ENCODE peak calls at places on chromosomes 4 and X, in four cellular contexts. U is K562, H is GM12878, R is HepG2. F is an unnamed sample.

GRCh38 chrX:110004210-110004609 is 1.3 kb downstream of the TMEM164 start:
- DNase-seq in U (no peak), H (no peak), R (peak; percentile 9), F (no peak)

GRCh38 chr4:73415807-73416238 is 11.7 kb downstream of the ALB start:
- DNase-seq in U (no peak), H (no peak), R (peak; percentile 88), F (no peak)

GRCh38 chrX:9476810-9477575 is 12.1 kb downstream of the TBL1X start:
- DNase-seq in U (no peak), H (no peak), R (peak; percentile 64), F (no peak)

GRCh38 chrX:38192007-38192625 is 28.6 kb downstream of the SRPX start:
- DNase-seq in U (peak; percentile 10), H (no peak), R (no peak), F (peak; percentile 35)

GRCh38 chr4:26424838-26425237 is 65.4 kb downstream of the CCKAR start:
- DNase-seq in U (no peak), H (no peak), R (no peak), F (no peak)

GRCh38 chr4:76546282-76547166 is 111.5 kb downstream of the SHROOM3 start:
- DNase-seq in U (no peak), H (no peak), R (no peak), F (no peak)

GRCh38 chr4:152352645-152353116 is 183.2 kb downstream of the FBXW7 start:
- DNase-seq in U (no peak), H (peak; percentile 59), R (peak; percentile 46), F (peak; percentile 76)

GRCh38 chrX:73214366-73215094 is at the start of gene NAP1L2:
- DNase-seq in U (no peak), H (no peak), R (no peak), F (peak; percentile 42)

GRCh38 chrX:155997436-155997835 is at the start of gene IL9R:
- DNase-seq in U (peak; percentile 16), H (peak; percentile 15), R (no peak), F (no peak)

GRCh38 chr4:183096276-183096965 is 2.6 kb upstream of the WWC2 start:
- DNase-seq in U (no peak), H (no peak), R (no peak), F (no peak)

GRCh38 chr4:150280081-150280950 is 202.1 kb downstream of the DCLK2 start:
- DNase-seq in U (no peak), H (no peak), R (no peak), F (no peak)

GRCh38 chr4:83358410-83358809 is 23.8 kb upstream of the HPSE start:
- DNase-seq in U (no peak), H (no peak), R (peak; percentile 34), F (no peak)

GRCh38 chr4:70531981-70532380 is 13.6 kb downstream of the AMTN start:
- DNase-seq in U (peak; percentile 10), H (no peak), R (peak; percentile 3), F (peak; percentile 16)

GRCh38 chr4:162352580-162353107 is 188.8 kb upstream of the FSTL5 start:
- DNase-seq in U (no peak), H (no peak), R (no peak), F (no peak)

GRCh38 chrX:15319075-15319474 is 3.6 kb upstream of the ASB11 start:
- DNase-seq in U (no peak), H (no peak), R (no peak), F (no peak)

GRCh38 chrX:67619253-67619652 is 75.4 kb downstream of the AR start:
- DNase-seq in U (no peak), H (no peak), R (no peak), F (no peak)

GRCh38 chr4:110733901-110734300 is 111.0 kb upstream of the PITX2 start:
- DNase-seq in U (no peak), H (no peak), R (no peak), F (no peak)

GRCh38 chrX:20521245-20521644 is 254.5 kb upstream of the RPS6KA3 start:
- DNase-seq in U (no peak), H (no peak), R (no peak), F (no peak)

GRCh38 chrX:10286195-10286594 is 129.4 kb downstream of the CLCN4 start:
- DNase-seq in U (no peak), H (no peak), R (no peak), F (no peak)

GRCh38 chr4:84470204-84470785 is 28.8 kb downstream of the NKX6-1 start:
- DNase-seq in U (no peak), H (no peak), R (peak; percentile 17), F (peak; percentile 14)

GRCh38 chr4:151407466-151408379 is 1.3 kb upstream of the FHIP1A start:
- DNase-seq in U (no peak), H (peak; percentile 40), R (no peak), F (no peak)

GRCh38 chrX:47915886-47916493 is 79.3 kb downstream of the ZNF81 start:
- DNase-seq in U (no peak), H (no peak), R (no peak), F (no peak)

GRCh38 chr4:71867598-71867997 is 83.7 kb upstream of the GC start:
- DNase-seq in U (no peak), H (no peak), R (no peak), F (no peak)

GRCh38 chr4:169210516-169211108 is 60.1 kb downstream of the SH3RF1 start:
- DNase-seq in U (no peak), H (peak; percentile 78), R (no peak), F (no peak)
- TF ChIP-seq TARDBP in U (no peak), H (no peak), R (no peak), F (no peak)

DNA sequence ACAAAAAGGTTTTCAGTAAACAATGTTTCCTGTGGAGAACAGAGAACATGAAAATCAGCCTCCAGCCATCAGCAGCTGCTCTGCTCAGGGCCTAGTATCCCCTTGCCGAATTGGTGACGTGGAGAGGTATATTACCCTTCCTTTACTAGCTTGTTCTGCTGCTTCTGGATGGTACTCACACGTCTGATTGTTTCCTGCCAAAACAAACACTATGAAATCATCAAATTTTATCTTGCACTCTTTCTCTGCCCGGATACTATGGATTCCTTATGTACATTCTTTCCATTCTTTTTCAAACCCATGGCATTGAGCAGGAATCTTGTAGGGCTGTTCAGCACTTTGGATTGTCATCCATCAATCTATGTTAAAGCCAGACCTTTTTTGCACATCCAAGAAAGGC is 18.8 kb upstream of the METAP1 start:
- DNase-seq in U (no peak), H (no peak), R (no peak), F (no peak)
- TF ChIP-seq SP1 in U (no peak), H (no peak), R (no peak), F (no peak)

GRCh38 chr4:42282081-42282901 is 115.0 kb upstream of the SHISA3 start:
- DNase-seq in U (peak; percentile 62), H (peak; percentile 33), R (peak; percentile 65), F (peak; percentile 73)
- TF ChIP-seq TARDBP in U (no peak), H (no peak), R (no peak), F (no peak)

DNA sequence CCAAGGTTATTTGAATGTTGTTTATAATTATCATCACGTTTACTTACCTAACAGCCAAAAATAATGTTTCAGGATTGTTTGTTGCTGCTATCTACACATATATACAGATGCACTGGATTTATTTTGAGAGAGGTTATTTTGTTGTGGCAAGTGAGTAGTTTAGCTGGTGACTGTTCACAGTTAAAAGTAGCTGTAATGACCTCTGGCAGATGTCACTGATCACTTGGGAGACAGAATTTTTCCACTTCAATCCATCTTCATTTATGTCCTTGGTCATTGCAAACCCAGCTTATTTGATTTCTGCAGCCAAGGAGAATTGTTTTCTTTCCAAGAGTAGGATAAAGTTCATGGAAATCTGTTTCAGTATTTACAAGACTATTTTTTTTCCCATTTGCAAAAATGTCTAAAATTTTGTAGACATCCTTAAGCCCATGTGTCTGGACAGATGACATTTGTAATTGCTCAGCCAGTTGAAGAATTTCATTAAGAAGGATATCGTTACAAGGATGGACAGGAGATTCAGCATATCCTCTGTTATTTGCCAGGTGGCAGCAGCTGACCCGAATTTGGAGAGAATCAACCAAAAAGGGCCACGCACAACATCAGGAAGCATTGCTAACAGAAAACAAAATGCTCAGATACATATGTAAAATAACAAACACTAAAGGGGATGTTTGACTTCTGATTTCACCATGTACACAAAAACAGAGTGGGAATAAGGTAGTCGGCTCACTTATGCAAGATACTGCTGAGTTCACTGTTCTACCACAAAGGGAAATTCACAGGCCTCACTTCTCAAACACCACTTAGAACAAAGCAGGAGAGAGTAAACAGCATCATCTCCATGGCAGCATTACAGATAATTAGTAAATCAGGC is 64.5 kb downstream of the GPRIN3 start:
- DNase-seq in U (no peak), H (no peak), R (no peak), F (no peak)
- TF ChIP-seq SP1 in U (no peak), H (no peak), R (no peak), F (no peak)

GRCh38 chr4:8536467-8536866 is 43.7 kb upstream of the GPR78 start:
- DNase-seq in U (no peak), H (no peak), R (no peak), F (no peak)

GRCh38 chr4:8538076-8538702 is 42.0 kb upstream of the GPR78 start:
- DNase-seq in U (no peak), H (no peak), R (no peak), F (no peak)

GRCh38 chr4:8538703-8539567 is 41.3 kb upstream of the GPR78 start:
- DNase-seq in U (no peak), H (no peak), R (peak; percentile 14), F (no peak)

GRCh38 chr4:8534601-8535000 is 45.6 kb upstream of the GPR78 start:
- DNase-seq in U (no peak), H (no peak), R (no peak), F (no peak)

DNA sequence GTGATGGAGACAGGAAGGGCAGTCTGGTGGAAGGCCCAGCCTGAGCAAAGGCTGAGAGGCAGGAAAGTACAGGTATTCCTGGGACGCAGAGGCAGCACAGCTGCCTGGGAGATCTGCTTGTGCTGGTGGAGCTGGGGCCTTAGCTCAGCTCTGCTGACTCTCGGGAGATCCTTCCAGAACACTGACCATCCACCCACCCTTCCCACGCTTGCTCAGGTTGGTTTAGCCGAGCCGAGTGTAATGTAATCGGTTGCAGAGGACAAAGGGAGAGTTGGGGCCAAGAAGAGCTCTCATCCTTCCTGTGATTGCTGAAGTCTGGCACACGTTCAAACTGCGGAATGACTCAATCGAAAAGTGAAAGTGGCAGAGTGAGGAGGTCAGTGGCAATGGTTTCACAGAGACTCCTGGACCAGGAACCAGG is 43.1 kb upstream of the GPR78 start:
- DNase-seq in U (no peak), H (peak; percentile 92), R (peak; percentile 42), F (no peak)
- TF ChIP-seq TARDBP in U (no peak), H (no peak), R (no peak), F (no peak)

GRCh38 chrX:74420194-74421035 is 878 bp upstream of the SLC16A2 start:
- DNase-seq in U (no peak), H (no peak), R (no peak), F (peak; percentile 58)

GRCh38 chrX:74421181-74422028 is at the start of gene SLC16A2:
- DNase-seq in U (no peak), H (no peak), R (no peak), F (peak; percentile 70)

GRCh38 chrX:74422576-74423288 is 1.4 kb downstream of the SLC16A2 start:
- DNase-seq in U (no peak), H (no peak), R (peak; percentile 4), F (peak; percentile 58)

GRCh38 chrX:74422029-74422352 is 698 bp downstream of the SLC16A2 start:
- DNase-seq in U (no peak), H (no peak), R (no peak), F (no peak)

DNA sequence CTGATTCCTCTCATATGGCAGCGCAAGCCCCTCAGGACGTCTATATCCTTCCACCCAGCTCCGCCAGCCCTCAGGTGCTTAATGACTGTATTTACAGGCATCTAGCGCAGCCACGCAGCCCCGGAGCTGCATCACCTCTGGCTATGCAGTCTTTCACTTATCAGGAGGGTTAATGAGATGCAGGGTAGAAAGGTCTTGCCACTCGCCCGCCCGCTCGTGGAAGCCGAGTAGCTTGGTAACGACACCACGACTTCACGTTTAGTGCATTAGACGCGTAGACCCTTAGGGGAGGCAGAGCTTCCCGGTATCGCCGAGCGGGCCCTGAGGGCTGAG is 1.5 kb upstream of the SLC16A2 start:
- DNase-seq in U (no peak), H (no peak), R (no peak), F (peak; percentile 19)
- TF ChIP-seq SP1 in U (no peak), H (no peak), R (no peak), F (no peak)